ENCODE peak calls at places on chromosomes 5 and 9, in ten cellular contexts. U is osteoblast; R is heart left ventricle; T is Peyer's patch; K is substantia nigra; A is astrocyte; G is OCI-LY7; H is CD4-positive, alpha-beta T cell; S is heart right ventricle; J is RWPE1. E is an unnamed sample.

GRCh38 chr5:75054110-75054930 is 2.0 kb upstream of the GCNT4 start:
- DNase-seq in U (peak), R (no peak), T (no peak), K (no peak), A (peak), G (no peak), H (no peak), S (peak), J (no peak), E (no peak)

GRCh38 chr9:95048225-95049087 is 269.1 kb downstream of the FANCC start:
- DNase-seq in U (peak), R (peak), T (peak), K (no peak), A (no peak), G (no peak), H (peak), S (peak), J (peak), E (no peak)

GRCh38 chr5:143541943-143542797 is 138.7 kb upstream of the NR3C1 start:
- DNase-seq in U (no peak), R (no peak), T (no peak), K (no peak), A (peak), G (no peak), H (no peak), S (no peak), J (no peak), E (no peak)

GRCh38 chr5:9046756-9047481 is 499.0 kb downstream of the SEMA5A start:
- DNase-seq in U (peak), R (no peak), T (no peak), K (no peak), A (peak), G (no peak), H (no peak), S (no peak), J (peak), E (no peak)

GRCh38 chr5:74233571-74233970 is 407.0 kb downstream of the ENC1 start:
- DNase-seq in U (peak), R (no peak), T (no peak), K (no peak), A (peak), G (no peak), H (no peak), S (no peak), J (no peak), E (no peak)

GRCh38 chr5:52481216-52481615 is 306.5 kb upstream of the ITGA1 start:
- DNase-seq in U (no peak), R (no peak), T (no peak), K (no peak), A (no peak), G (no peak), H (no peak), S (no peak), J (peak), E (no peak)

GRCh38 chr9:121698627-121699270 is 47.3 kb downstream of the DAB2IP start:
- DNase-seq in U (peak), R (no peak), T (no peak), K (no peak), A (no peak), G (peak), H (no peak), S (peak), J (peak), E (no peak)

GRCh38 chr9:112135706-112136105 is 39.4 kb downstream of the SUSD1 start:
- DNase-seq in U (no peak), R (no peak), T (no peak), K (no peak), A (peak), G (no peak), H (no peak), S (no peak), J (no peak), E (no peak)

GRCh38 chr9:101443358-101443757 is 7.8 kb upstream of the ALDOB start:
- DNase-seq in U (no peak), R (peak), T (no peak), K (peak), A (no peak), G (no peak), H (no peak), S (peak), J (no peak), E (no peak)

GRCh38 chr9:108473209-108474112 is 382.3 kb downstream of the ACTL7B start:
- DNase-seq in U (no peak), R (no peak), T (no peak), K (no peak), A (peak), G (no peak), H (no peak), S (no peak), J (peak), E (no peak)

GRCh38 chr9:2336055-2336454 is 285.5 kb upstream of the VLDLR start:
- DNase-seq in U (no peak), R (no peak), T (no peak), K (no peak), A (no peak), G (no peak), H (no peak), S (no peak), J (no peak), E (no peak)

GRCh38 chr9:130137870-130138653 is 34.1 kb upstream of the NCS1 start:
- DNase-seq in U (peak), R (peak), T (no peak), K (no peak), A (peak), G (no peak), H (no peak), S (peak), J (peak), E (peak)
- H3K27ac ChIP-seq in U (peak), R (no peak), T (peak), K (peak), A (peak), G (no peak), H (no peak), S (no peak), J (peak), E (no peak)

GRCh38 chr9:97526895-97527575 is 25.6 kb downstream of the TMOD1 start:
- DNase-seq in U (no peak), R (no peak), T (no peak), K (no peak), A (no peak), G (no peak), H (no peak), S (no peak), J (no peak), E (no peak)
- H3K27ac ChIP-seq in U (no peak), R (no peak), T (no peak), K (no peak), A (no peak), G (no peak), H (no peak), S (peak), J (no peak), E (no peak)

GRCh38 chr9:107386396-107386795 is 103.2 kb downstream of the KLF4 start:
- DNase-seq in U (peak), R (no peak), T (no peak), K (no peak), A (no peak), G (no peak), H (no peak), S (peak), J (no peak), E (no peak)
- H3K27ac ChIP-seq in U (no peak), R (no peak), T (no peak), K (no peak), A (no peak), G (no peak), H (no peak), S (peak), J (peak), E (no peak)

GRCh38 chr5:72107874-72108199 is 562 bp downstream of the MAP1B start:
- DNase-seq in U (peak), R (no peak), T (no peak), K (no peak), A (no peak), G (no peak), H (no peak), S (no peak), J (peak), E (no peak)

GRCh38 chr5:72108200-72109050 is 1.1 kb downstream of the MAP1B start:
- DNase-seq in U (peak), R (peak), T (no peak), K (peak), A (peak), G (no peak), H (no peak), S (peak), J (peak), E (peak)

GRCh38 chr5:72110401-72111013 is 3.2 kb downstream of the MAP1B start:
- DNase-seq in U (no peak), R (no peak), T (no peak), K (peak), A (no peak), G (no peak), H (no peak), S (peak), J (no peak), E (no peak)

GRCh38 chr5:72109051-72109411 is 1.8 kb downstream of the MAP1B start:
- DNase-seq in U (no peak), R (no peak), T (no peak), K (no peak), A (no peak), G (no peak), H (no peak), S (no peak), J (no peak), E (no peak)

GRCh38 chr5:72109625-72110024 is 2.4 kb downstream of the MAP1B start:
- DNase-seq in U (no peak), R (no peak), T (no peak), K (no peak), A (peak), G (no peak), H (no peak), S (no peak), J (no peak), E (no peak)
- H3K27ac ChIP-seq in U (no peak), R (no peak), T (no peak), K (peak), A (peak), G (no peak), H (no peak), S (peak), J (no peak), E (no peak)

GRCh38 chr5:83099001-83099400 is 21.7 kb downstream of the XRCC4 start:
- DNase-seq in U (no peak), R (no peak), T (no peak), K (no peak), A (no peak), G (no peak), H (no peak), S (no peak), J (no peak), E (no peak)

GRCh38 chr5:83096660-83097334 is 19.4 kb downstream of the XRCC4 start:
- DNase-seq in U (peak), R (no peak), T (no peak), K (no peak), A (peak), G (no peak), H (no peak), S (no peak), J (no peak), E (no peak)

GRCh38 chr5:83097582-83098265 is 20.4 kb downstream of the XRCC4 start:
- DNase-seq in U (no peak), R (no peak), T (no peak), K (no peak), A (peak), G (no peak), H (no peak), S (no peak), J (no peak), E (no peak)

GRCh38 chr5:83101514-83101913 is 24.2 kb downstream of the XRCC4 start:
- DNase-seq in U (no peak), R (no peak), T (no peak), K (no peak), A (no peak), G (no peak), H (no peak), S (no peak), J (peak), E (no peak)

DNA sequence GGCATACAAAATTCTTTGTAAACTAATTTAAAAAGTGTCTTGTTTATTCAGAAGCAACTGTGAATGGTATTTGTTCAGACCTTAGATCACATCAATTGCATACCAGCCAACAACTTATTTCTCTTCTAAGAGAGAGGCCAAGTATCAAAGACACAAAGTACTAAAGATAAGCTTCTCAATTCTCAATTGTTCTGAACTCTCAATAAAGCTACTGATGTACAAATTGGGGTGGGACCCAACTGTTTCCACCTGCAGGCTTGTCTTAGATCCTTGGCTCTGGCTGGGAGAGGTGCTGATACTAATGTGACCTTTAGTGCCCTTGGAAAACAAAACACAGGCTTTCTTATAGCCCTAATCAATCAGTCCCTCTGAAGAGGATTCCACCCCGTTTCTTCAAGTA is 22.1 kb downstream of the XRCC4 start:
- DNase-seq in U (no peak), R (no peak), T (no peak), K (no peak), A (no peak), G (no peak), H (no peak), S (no peak), J (no peak), E (no peak)
- H3K27ac ChIP-seq in U (no peak), R (no peak), T (no peak), K (no peak), A (no peak), G (no peak), H (no peak), S (no peak), J (no peak), E (no peak)

GRCh38 chr9:137276757-137277328 is 683 bp upstream of the TOR4A start:
- DNase-seq in U (peak), R (peak), T (peak), K (no peak), A (peak), G (peak), H (no peak), S (peak), J (no peak), E (no peak)
- H3K27ac ChIP-seq in U (peak), R (peak), T (peak), K (peak), A (peak), G (peak), H (no peak), S (peak), J (peak), E (no peak)

GRCh38 chr9:86903461-86904010 is 43.8 kb downstream of the GAS1 start:
- DNase-seq in U (no peak), R (no peak), T (no peak), K (no peak), A (no peak), G (no peak), H (no peak), S (no peak), J (no peak), E (peak)
- H3K27ac ChIP-seq in U (no peak), R (no peak), T (no peak), K (no peak), A (no peak), G (no peak), H (no peak), S (no peak), J (no peak), E (no peak)

E was measured in iPS DF 6.9.